ENCODE peak calls at places on chromosomes 1 and 21, in six cellular contexts. S, X, N, D, F and Y are unnamed samples. For H3K36me3, the result is how much of the 10 kb centered on the place peaks cover.

GRCh38 chr1:145750444-145750843 is 31.1 kb downstream of the CD160 start:
- DNase-seq in S (no peak), X (no peak), N (no peak), D (no peak), F (no peak), Y (no peak)

GRCh38 chr1:160885080-160885479 is at the start of gene ITLN1:
- DNase-seq in S (no peak), X (peak), N (no peak), D (no peak), F (no peak), Y (no peak)

GRCh38 chr1:246609632-246610031 is 43.4 kb downstream of the CNST start:
- DNase-seq in S (no peak), X (no peak), N (no peak), D (no peak), F (no peak), Y (no peak)

GRCh38 chr21:44988607-44989537 is 49.0 kb downstream of the SLX9 start:
- DNase-seq in S (no peak), X (no peak), N (no peak), D (no peak), F (no peak), Y (no peak)

GRCh38 chr1:232982238-232982944 is 32.0 kb downstream of the NTPCR start:
- DNase-seq in S (no peak), X (no peak), N (peak), D (no peak), F (no peak), Y (no peak)

GRCh38 chr1:10761503-10762152 is 34.8 kb downstream of the CASZ1 start:
- DNase-seq in S (no peak), X (peak), N (no peak), D (no peak), F (no peak), Y (no peak)

GRCh38 chr21:42002421-42002958 is 7.7 kb downstream of the ZBTB21 start:
- DNase-seq in S (no peak), X (no peak), N (peak), D (no peak), F (no peak), Y (no peak)

GRCh38 chr1:50209749-50210148 is 101.0 kb downstream of the ELAVL4 start:
- DNase-seq in S (no peak), X (no peak), N (no peak), D (no peak), F (no peak), Y (no peak)

GRCh38 chr1:3125078-3125477 is 56.1 kb downstream of the PRDM16 start:
- DNase-seq in S (no peak), X (no peak), N (no peak), D (no peak), F (no peak), Y (no peak)

GRCh38 chr1:220680085-220680687 is 10.0 kb upstream of the C1orf115 start:
- DNase-seq in S (no peak), X (peak), N (peak), D (no peak), F (peak), Y (peak)

GRCh38 chr1:5579966-5580365 is 412.3 kb downstream of the NPHP4 start:
- DNase-seq in S (no peak), X (no peak), N (no peak), D (no peak), F (no peak), Y (no peak)

GRCh38 chr1:153386500-153386901 is 4.4 kb downstream of the S100A8 start:
- DNase-seq in S (peak), X (no peak), N (peak), D (peak), F (no peak), Y (no peak)

GRCh38 chr1:210783925-210784324 is 350.0 kb downstream of the KCNH1 start:
- DNase-seq in S (no peak), X (peak), N (no peak), D (no peak), F (no peak), Y (no peak)

GRCh38 chr1:85460555-85461088 is 4.3 kb downstream of the DDAH1 start:
- DNase-seq in S (no peak), X (peak), N (no peak), D (no peak), F (no peak), Y (no peak)

GRCh38 chr1:185843297-185843869 is 109.2 kb downstream of the HMCN1 start:
- DNase-seq in S (no peak), X (no peak), N (no peak), D (no peak), F (no peak), Y (no peak)

GRCh38 chr1:225735252-225736149 is 42.1 kb upstream of the SRP9 start:
- DNase-seq in S (peak), X (peak), N (peak), D (peak), F (no peak), Y (no peak)

GRCh38 chr1:19828546-19828945 is 13.5 kb upstream of the RNF186 start:
- DNase-seq in S (no peak), X (peak), N (peak), D (no peak), F (no peak), Y (no peak)

GRCh38 chr1:23122023-23122738 is 46.5 kb downstream of the LUZP1 start:
- DNase-seq in S (no peak), X (peak), N (no peak), D (no peak), F (no peak), Y (no peak)

GRCh38 chr1:177021741-177022140 is 142.8 kb downstream of the ASTN1 start:
- DNase-seq in S (no peak), X (no peak), N (no peak), D (no peak), F (no peak), Y (no peak)

GRCh38 chr1:206609229-206609991 is 2.9 kb downstream of the EIF2D start:
- DNase-seq in S (no peak), X (no peak), N (no peak), D (no peak), F (no peak), Y (no peak)

GRCh38 chr1:59695301-59695700 is 119.4 kb upstream of the HOOK1 start:
- DNase-seq in S (no peak), X (no peak), N (no peak), D (no peak), F (no peak), Y (no peak)

GRCh38 chr1:206513312-206514111 is 6.2 kb downstream of the RASSF5 start:
- DNase-seq in S (peak), X (no peak), N (peak), D (no peak), F (no peak), Y (no peak)

GRCh38 chr1:212313616-212314015 is 28.4 kb downstream of the PPP2R5A start:
- DNase-seq in S (no peak), X (no peak), N (no peak), D (no peak), F (no peak), Y (no peak)

GRCh38 chr1:211333906-211334305 is 7.3 kb downstream of the TRAF5 start:
- DNase-seq in S (no peak), X (peak), N (no peak), D (no peak), F (no peak), Y (no peak)

GRCh38 chr1:25651036-25651640 is 34.5 kb downstream of the MAN1C1 start:
- DNase-seq in S (no peak), X (no peak), N (no peak), D (no peak), F (no peak), Y (no peak)

GRCh38 chr1:212860713-212861581 is 2.9 kb downstream of the FLVCR1 start:
- DNase-seq in S (no peak), X (peak), N (peak), D (no peak), F (peak), Y (no peak)

GRCh38 chr1:176567190-176567794 is 104.3 kb downstream of the PAPPA2 start:
- DNase-seq in S (no peak), X (no peak), N (peak), D (no peak), F (no peak), Y (no peak)

GRCh38 chr1:192983349-192983980 is 75.7 kb downstream of the UCHL5 start:
- DNase-seq in S (no peak), X (no peak), N (peak), D (no peak), F (no peak), Y (no peak)

GRCh38 chr1:23910144-23910543 is 3.0 kb downstream of the CNR2 start:
- DNase-seq in S (no peak), X (no peak), N (no peak), D (no peak), F (no peak), Y (no peak)

GRCh38 chr1:43309626-43310025 is 8.8 kb downstream of the TIE1 start:
- DNase-seq in S (no peak), X (no peak), N (peak), D (no peak), F (no peak), Y (no peak)

GRCh38 chr1:217627431-217627830 is 3.5 kb downstream of the GPATCH2 start:
- DNase-seq in S (no peak), X (peak), N (no peak), D (no peak), F (no peak), Y (no peak)

GRCh38 chr1:37035014-37035686 is 835 bp upstream of the GRIK3 start:
- DNase-seq in S (no peak), X (no peak), N (no peak), D (no peak), F (no peak), Y (no peak)

GRCh38 chr1:53541761-53542550 is 82.8 kb downstream of the DMRTB1 start:
- DNase-seq in S (no peak), X (peak), N (no peak), D (peak), F (no peak), Y (no peak)

GRCh38 chr1:44015206-44015605 is 16.1 kb downstream of the SLC6A9 start:
- DNase-seq in S (no peak), X (no peak), N (no peak), D (no peak), F (no peak), Y (no peak)

GRCh38 chr1:1080122-1080753 is 6.1 kb upstream of the RNF223 start:
- DNase-seq in S (no peak), X (peak), N (no peak), D (peak), F (peak), Y (no peak)

GRCh38 chr1:15550573-15550972 is 23.9 kb downstream of the DNAJC16 start:
- DNase-seq in S (no peak), X (no peak), N (no peak), D (no peak), F (no peak), Y (no peak)

GRCh38 chr1:201769966-201770365 is 59.0 kb upstream of the IPO9 start:
- DNase-seq in S (no peak), X (no peak), N (peak), D (no peak), F (no peak), Y (no peak)

GRCh38 chr1:54460346-54460745 is 54.2 kb upstream of the SSBP3 start:
- DNase-seq in S (no peak), X (no peak), N (no peak), D (no peak), F (no peak), Y (no peak)

GRCh38 chr21:33687634-33688033 is 45.3 kb downstream of the ITSN1 start:
- DNase-seq in S (no peak), X (no peak), N (no peak), D (no peak), F (no peak), Y (no peak)

DNA sequence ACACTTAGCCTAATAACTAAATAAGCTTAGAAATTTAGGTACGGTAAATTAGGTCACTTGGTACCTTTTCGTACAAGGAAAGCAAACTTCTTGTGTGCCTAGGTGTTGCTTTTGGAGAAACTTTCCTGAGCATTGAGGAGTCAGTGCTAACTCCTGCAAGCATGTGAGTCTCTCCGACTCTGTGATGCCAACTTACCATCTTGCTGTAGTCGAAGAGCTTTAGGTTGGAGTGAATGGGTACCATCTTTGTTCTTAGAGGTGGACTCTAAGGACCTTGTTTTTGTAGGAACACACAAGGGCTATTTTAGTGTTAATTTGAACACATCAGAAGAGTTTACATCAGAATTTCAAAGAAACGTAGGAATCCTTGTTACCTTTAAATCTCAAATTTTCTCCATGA is 688.9 kb downstream of the USP25 start:
- DNase-seq in S (no peak), X (no peak), N (no peak), D (peak), F (no peak), Y (no peak)
- H3K4me3 ChIP-seq in S (no peak), X (no peak), N (no peak), D (peak), F (no peak), Y (no peak)

GRCh38 chr1:162060314-162060713 is 9.2 kb upstream of the NOS1AP start:
- DNase-seq in S (no peak), X (no peak), N (no peak), D (no peak), F (no peak), Y (no peak)
- H3K36me3 ChIP-seq in S (under half), X (under half), N (under half), D (under half), F (under half), Y (under half)

GRCh38 chr1:40710581-40711315 is 19.2 kb downstream of the NFYC start:
- DNase-seq in S (no peak), X (peak), N (no peak), D (no peak), F (no peak), Y (no peak)

GRCh38 chr1:40712997-40713396 is 21.5 kb downstream of the NFYC start:
- DNase-seq in S (peak), X (peak), N (no peak), D (no peak), F (no peak), Y (no peak)

GRCh38 chr1:40709802-40710278 is 18.3 kb downstream of the NFYC start:
- DNase-seq in S (no peak), X (no peak), N (no peak), D (no peak), F (no peak), Y (no peak)

GRCh38 chr1:40711465-40712404 is 20.2 kb downstream of the NFYC start:
- DNase-seq in S (no peak), X (peak), N (peak), D (no peak), F (no peak), Y (no peak)

GRCh38 chr1:40712405-40712944 is 21.0 kb downstream of the NFYC start:
- DNase-seq in S (no peak), X (no peak), N (no peak), D (no peak), F (no peak), Y (no peak)
- H3K4me3 ChIP-seq in S (no peak), X (no peak), N (no peak), D (no peak), F (no peak), Y (no peak)

GRCh38 chr1:158227904-158228623 is 26.2 kb upstream of the CD1A start:
- DNase-seq in S (no peak), X (no peak), N (no peak), D (no peak), F (no peak), Y (no peak)
- H3K36me3 ChIP-seq in S (under half), X (under half), N (under half), D (under half), F (under half), Y (under half)

GRCh38 chr1:156113263-156114004 is 1.1 kb upstream of the LMNA start:
- DNase-seq in S (peak), X (no peak), N (no peak), D (no peak), F (no peak), Y (no peak)

GRCh38 chr1:156114919-156115513 is 505 bp downstream of the LMNA start:
- DNase-seq in S (no peak), X (no peak), N (peak), D (no peak), F (no peak), Y (no peak)

GRCh38 chr1:156117414-156118174 is 3.1 kb downstream of the LMNA start:
- DNase-seq in S (no peak), X (no peak), N (peak), D (no peak), F (no peak), Y (no peak)

GRCh38 chr1:156114101-156114918 is at the start of gene LMNA:
- DNase-seq in S (peak), X (peak), N (peak), D (peak), F (peak), Y (no peak)

GRCh38 chr1:156115514-156116374 is 1.2 kb downstream of the LMNA start:
- DNase-seq in S (peak), X (peak), N (peak), D (no peak), F (no peak), Y (no peak)
- H3K4me3 ChIP-seq in S (peak), X (peak), N (peak), D (peak), F (peak), Y (peak)